ENCODE peak calls at places on chromosomes 12 and 14, in seven cellular contexts. One of them, this sample, is unnamed.

GRCh38 chr14:94031161-94031875 is 5.2 kb downstream of the OTUB2 start:
- ATAC-seq in upper lobe of left lung: no peak
- ATAC-seq in HepG2: no peak
- ATAC-seq in Panc1: no peak
- ATAC-seq in K562: no peak
- ATAC-seq in GM23338: no peak
- ATAC-seq in HCT116: no peak
- ATAC-seq in this sample: no peak

GRCh38 chr12:52013626-52014310 is 7.0 kb downstream of the TAMALIN start:
- ATAC-seq in Panc1: no peak
- ATAC-seq in K562: no peak
- ATAC-seq in HCT116: no peak
- ATAC-seq in upper lobe of left lung: no peak
- ATAC-seq in GM23338: no peak
- ATAC-seq in HepG2: no peak
- ATAC-seq in this sample: no peak

GRCh38 chr12:88471641-88472040 is 108.6 kb downstream of the KITLG start:
- ATAC-seq in GM23338: peak; percentile 94
- ATAC-seq in upper lobe of left lung: peak; percentile 83
- ATAC-seq in HepG2: no peak
- ATAC-seq in K562: no peak
- ATAC-seq in HCT116: peak; percentile 78
- ATAC-seq in Panc1: no peak
- ATAC-seq in this sample: peak; percentile 70

GRCh38 chr12:2924019-2924418 is 33.3 kb downstream of the TULP3 start:
- ATAC-seq in upper lobe of left lung: no peak
- ATAC-seq in Panc1: no peak
- ATAC-seq in HCT116: no peak
- ATAC-seq in GM23338: no peak
- ATAC-seq in K562: no peak
- ATAC-seq in HepG2: no peak
- ATAC-seq in this sample: no peak

GRCh38 chr14:51382506-51382905 is 142.5 kb downstream of the TMX1 start:
- ATAC-seq in upper lobe of left lung: no peak
- ATAC-seq in GM23338: no peak
- ATAC-seq in Panc1: no peak
- ATAC-seq in HCT116: no peak
- ATAC-seq in K562: no peak
- ATAC-seq in HepG2: no peak
- ATAC-seq in this sample: no peak

GRCh38 chr12:13957576-13957975 is 23.8 kb downstream of the GRIN2B start:
- ATAC-seq in GM23338: no peak
- ATAC-seq in upper lobe of left lung: no peak
- ATAC-seq in K562: no peak
- ATAC-seq in HCT116: no peak
- ATAC-seq in HepG2: no peak
- ATAC-seq in Panc1: no peak
- ATAC-seq in this sample: no peak

GRCh38 chr12:121582583-121583333 is 1.9 kb upstream of the KDM2B start:
- ATAC-seq in upper lobe of left lung: no peak
- ATAC-seq in GM23338: peak; percentile 39
- ATAC-seq in K562: no peak
- ATAC-seq in HCT116: no peak
- ATAC-seq in Panc1: no peak
- ATAC-seq in HepG2: no peak
- ATAC-seq in this sample: no peak

GRCh38 chr14:68380304-68380840 is 412.5 kb downstream of the ZFP36L1 start:
- ATAC-seq in GM23338: no peak
- ATAC-seq in K562: no peak
- ATAC-seq in HCT116: no peak
- ATAC-seq in HepG2: no peak
- ATAC-seq in Panc1: no peak
- ATAC-seq in upper lobe of left lung: no peak
- ATAC-seq in this sample: no peak

GRCh38 chr14:24670594-24670993 is 36.6 kb upstream of the GZMB start:
- ATAC-seq in GM23338: no peak
- ATAC-seq in Panc1: no peak
- ATAC-seq in upper lobe of left lung: no peak
- ATAC-seq in HCT116: no peak
- ATAC-seq in K562: no peak
- ATAC-seq in HepG2: no peak
- ATAC-seq in this sample: no peak

GRCh38 chr12:119615518-119616475 is 22.2 kb downstream of the TMEM233 start:
- ATAC-seq in HCT116: no peak
- ATAC-seq in upper lobe of left lung: no peak
- ATAC-seq in GM23338: no peak
- ATAC-seq in HepG2: no peak
- ATAC-seq in Panc1: no peak
- ATAC-seq in K562: no peak
- ATAC-seq in this sample: no peak

GRCh38 chr12:81992461-81992860 is 233.3 kb upstream of the PPFIA2 start:
- ATAC-seq in K562: no peak
- ATAC-seq in upper lobe of left lung: no peak
- ATAC-seq in HCT116: peak; percentile 76
- ATAC-seq in HepG2: no peak
- ATAC-seq in Panc1: no peak
- ATAC-seq in GM23338: peak; percentile 87
- ATAC-seq in this sample: no peak

GRCh38 chr12:38771871-38772270 is 133.5 kb downstream of the CPNE8 start:
- ATAC-seq in HCT116: no peak
- ATAC-seq in HepG2: no peak
- ATAC-seq in K562: no peak
- ATAC-seq in Panc1: no peak
- ATAC-seq in GM23338: no peak
- ATAC-seq in upper lobe of left lung: no peak
- ATAC-seq in this sample: no peak

GRCh38 chr12:74490390-74491064 is 47.1 kb upstream of the ATXN7L3B start:
- ATAC-seq in upper lobe of left lung: no peak
- ATAC-seq in HCT116: no peak
- ATAC-seq in K562: no peak
- ATAC-seq in GM23338: no peak
- ATAC-seq in HepG2: no peak
- ATAC-seq in Panc1: no peak
- ATAC-seq in this sample: no peak

GRCh38 chr14:90536092-90536491 is 139.3 kb downstream of the CALM1 start:
- ATAC-seq in HCT116: no peak
- ATAC-seq in Panc1: no peak
- ATAC-seq in upper lobe of left lung: no peak
- ATAC-seq in HepG2: no peak
- ATAC-seq in K562: peak; percentile 30
- ATAC-seq in GM23338: peak; percentile 16
- ATAC-seq in this sample: peak; percentile 51

GRCh38 chr14:90303382-90303943 is 28.3 kb downstream of the NRDE2 start:
- ATAC-seq in HCT116: no peak
- ATAC-seq in upper lobe of left lung: no peak
- ATAC-seq in HepG2: no peak
- ATAC-seq in K562: no peak
- ATAC-seq in Panc1: no peak
- ATAC-seq in GM23338: peak; percentile 31
- ATAC-seq in this sample: no peak

GRCh38 chr12:50057000-50057841 is at the start of gene ASIC1:
- ATAC-seq in GM23338: peak; percentile 73
- ATAC-seq in K562: peak; percentile 87
- ATAC-seq in upper lobe of left lung: peak; percentile 88
- ATAC-seq in Panc1: peak; percentile 83
- ATAC-seq in HepG2: peak; percentile 84
- ATAC-seq in HCT116: peak; percentile 79
- ATAC-seq in this sample: peak; percentile 82

GRCh38 chr12:104999347-104999685 is 13.2 kb downstream of the NOPCHAP1 start:
- ATAC-seq in Panc1: no peak
- ATAC-seq in HCT116: no peak
- ATAC-seq in upper lobe of left lung: no peak
- ATAC-seq in K562: no peak
- ATAC-seq in HepG2: no peak
- ATAC-seq in GM23338: no peak
- ATAC-seq in this sample: no peak

GRCh38 chr12:19316420-19316819 is 122.9 kb upstream of the AEBP2 start:
- ATAC-seq in upper lobe of left lung: no peak
- ATAC-seq in GM23338: no peak
- ATAC-seq in HepG2: no peak
- ATAC-seq in Panc1: no peak
- ATAC-seq in HCT116: no peak
- ATAC-seq in K562: no peak
- ATAC-seq in this sample: no peak

GRCh38 chr14:94663965-94664704 is 51.9 kb downstream of the SERPINA3 start:
- ATAC-seq in HCT116: no peak
- ATAC-seq in Panc1: no peak
- ATAC-seq in HepG2: no peak
- ATAC-seq in upper lobe of left lung: no peak
- ATAC-seq in K562: no peak
- ATAC-seq in GM23338: no peak
- ATAC-seq in this sample: no peak

GRCh38 chr12:49059385-49060232 is 985 bp downstream of the KMT2D start:
- ATAC-seq in upper lobe of left lung: peak; percentile 3
- ATAC-seq in K562: peak; percentile 9
- ATAC-seq in GM23338: peak; percentile 20
- ATAC-seq in Panc1: peak; percentile 4
- ATAC-seq in HCT116: peak; percentile 4
- ATAC-seq in HepG2: peak; percentile 9
- ATAC-seq in this sample: peak; percentile 1

GRCh38 chr12:4051616-4052015 is 178.4 kb upstream of the PARP11 start:
- ATAC-seq in HepG2: no peak
- ATAC-seq in upper lobe of left lung: no peak
- ATAC-seq in Panc1: no peak
- ATAC-seq in K562: no peak
- ATAC-seq in GM23338: no peak
- ATAC-seq in HCT116: no peak
- ATAC-seq in this sample: no peak

GRCh38 chr14:22478670-22479069 is 110.4 kb downstream of the DAD1 start:
- ATAC-seq in Panc1: no peak
- ATAC-seq in HepG2: no peak
- ATAC-seq in K562: no peak
- ATAC-seq in upper lobe of left lung: peak; percentile 54
- ATAC-seq in GM23338: no peak
- ATAC-seq in HCT116: no peak
- ATAC-seq in this sample: no peak

GRCh38 chr12:82609234-82609914 is 77.3 kb upstream of the TMTC2 start:
- ATAC-seq in upper lobe of left lung: no peak
- ATAC-seq in Panc1: no peak
- ATAC-seq in GM23338: no peak
- ATAC-seq in HepG2: no peak
- ATAC-seq in HCT116: no peak
- ATAC-seq in K562: no peak
- ATAC-seq in this sample: no peak

DNA sequence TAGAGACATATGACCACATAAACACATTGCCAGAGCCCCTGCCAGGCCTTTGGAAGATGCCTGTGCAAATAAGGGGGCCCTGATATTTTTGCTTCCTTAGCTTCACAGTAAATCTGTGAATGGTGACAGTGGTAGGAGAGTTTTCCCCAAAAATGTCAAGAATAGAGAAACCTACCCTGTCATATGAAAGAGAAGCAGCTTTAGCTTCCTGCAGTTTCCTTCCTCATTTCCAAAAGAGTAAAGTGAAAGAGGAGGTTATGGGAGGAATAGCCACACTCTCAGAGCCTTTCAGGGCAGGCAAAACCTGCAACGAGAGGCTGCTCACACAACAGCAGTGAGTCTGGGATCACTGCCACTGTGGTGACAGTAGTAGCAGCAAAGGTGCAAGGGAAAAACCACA is 45.7 kb downstream of the MGST1 start:
- ATAC-seq in HCT116: no peak
- ATAC-seq in upper lobe of left lung: no peak
- ATAC-seq in GM23338: no peak
- ATAC-seq in HepG2: no peak
- ATAC-seq in Panc1: no peak
- ATAC-seq in K562: no peak
- ATAC-seq in this sample: no peak
- TF ChIP-seq POLR2AphosphoS5 in HCT116: no peak
- TF ChIP-seq POLR2AphosphoS5 in upper lobe of left lung: no peak
- TF ChIP-seq POLR2AphosphoS5 in GM23338: no peak
- TF ChIP-seq POLR2AphosphoS5 in HepG2: no peak
- TF ChIP-seq POLR2AphosphoS5 in Panc1: no peak
- TF ChIP-seq POLR2AphosphoS5 in K562: no peak
- TF ChIP-seq POLR2AphosphoS5 in this sample: no peak

DNA sequence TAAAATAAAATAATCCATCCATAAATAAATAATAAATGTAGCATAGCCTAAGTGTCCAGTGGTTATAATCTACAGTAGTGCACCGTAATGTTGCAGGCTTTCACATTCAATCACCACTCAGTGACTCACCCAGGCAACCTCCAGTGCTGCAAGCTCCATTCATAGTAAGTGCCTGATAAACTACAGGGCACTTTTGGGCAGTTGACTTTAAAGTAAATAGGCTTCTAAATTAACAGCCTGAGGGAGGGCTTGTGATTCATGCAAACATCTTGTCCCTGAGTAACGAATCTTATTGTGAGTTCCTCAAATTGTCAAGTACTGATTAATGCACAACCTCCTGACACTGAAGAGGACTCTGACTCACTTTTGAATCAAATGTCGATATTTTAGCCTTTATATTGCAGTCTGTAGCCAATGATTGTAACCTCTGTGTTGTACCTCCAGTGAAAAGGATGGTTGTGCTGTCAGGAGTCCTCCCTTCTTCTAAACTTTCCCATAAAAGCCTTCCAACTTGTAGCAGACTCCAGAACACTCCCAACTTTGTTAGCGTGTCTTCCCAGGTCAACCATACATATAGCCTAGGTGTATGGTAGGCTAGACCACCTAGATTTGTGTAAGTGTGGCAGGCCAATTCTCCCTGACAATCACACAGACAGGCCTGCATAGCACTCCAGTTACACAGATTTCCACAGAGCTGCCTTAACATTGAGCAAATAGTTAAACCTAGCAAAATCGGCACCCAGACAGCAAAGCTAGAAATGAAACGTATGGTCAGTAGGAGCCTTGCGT is 54.9 kb upstream of the BICD1 start:
- ATAC-seq in K562: peak; percentile 27
- ATAC-seq in Panc1: peak; percentile 95
- ATAC-seq in HepG2: peak; percentile 52
- ATAC-seq in upper lobe of left lung: peak; percentile 35
- ATAC-seq in HCT116: peak; percentile 82
- ATAC-seq in GM23338: no peak
- ATAC-seq in this sample: no peak
- TF ChIP-seq POLR2AphosphoS5 in K562: no peak
- TF ChIP-seq POLR2AphosphoS5 in Panc1: peak; percentile 71
- TF ChIP-seq POLR2AphosphoS5 in HepG2: no peak
- TF ChIP-seq POLR2AphosphoS5 in upper lobe of left lung: no peak
- TF ChIP-seq POLR2AphosphoS5 in HCT116: no peak
- TF ChIP-seq POLR2AphosphoS5 in GM23338: no peak
- TF ChIP-seq POLR2AphosphoS5 in this sample: no peak

DNA sequence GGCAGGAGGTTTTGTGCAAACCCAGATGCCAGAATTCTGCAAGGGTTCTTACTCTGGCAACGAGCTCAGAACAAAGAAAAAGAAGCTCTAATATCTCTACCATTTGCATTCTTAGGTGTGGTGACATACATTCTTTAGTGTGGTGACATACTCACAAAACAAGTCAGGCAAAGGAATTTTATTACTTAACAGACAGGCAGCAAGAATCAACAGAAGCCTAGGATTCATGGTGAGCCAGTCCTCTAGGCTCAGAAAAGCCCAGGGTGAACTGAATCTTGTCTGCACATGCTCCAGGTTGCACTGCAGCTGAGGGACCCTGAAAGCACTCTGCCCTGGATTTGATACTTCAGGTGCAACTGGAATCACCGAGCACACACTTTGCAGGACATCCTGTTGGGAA is 122.4 kb upstream of the PTPRQ start:
- ATAC-seq in K562: no peak
- ATAC-seq in GM23338: no peak
- ATAC-seq in upper lobe of left lung: no peak
- ATAC-seq in Panc1: no peak
- ATAC-seq in HepG2: no peak
- ATAC-seq in HCT116: no peak
- ATAC-seq in this sample: no peak
- TF ChIP-seq POLR2AphosphoS5 in K562: no peak
- TF ChIP-seq POLR2AphosphoS5 in GM23338: no peak
- TF ChIP-seq POLR2AphosphoS5 in upper lobe of left lung: no peak
- TF ChIP-seq POLR2AphosphoS5 in Panc1: no peak
- TF ChIP-seq POLR2AphosphoS5 in HepG2: no peak
- TF ChIP-seq POLR2AphosphoS5 in HCT116: no peak
- TF ChIP-seq POLR2AphosphoS5 in this sample: no peak

GRCh38 chr12:132311201-132311915 is 18.0 kb downstream of the GALNT9 start:
- ATAC-seq in upper lobe of left lung: no peak
- ATAC-seq in K562: no peak
- ATAC-seq in Panc1: no peak
- ATAC-seq in HCT116: no peak
- ATAC-seq in HepG2: no peak
- ATAC-seq in GM23338: no peak
- ATAC-seq in this sample: no peak
- TF ChIP-seq POLR2AphosphoS5 in upper lobe of left lung: no peak
- TF ChIP-seq POLR2AphosphoS5 in K562: no peak
- TF ChIP-seq POLR2AphosphoS5 in Panc1: no peak
- TF ChIP-seq POLR2AphosphoS5 in HCT116: no peak
- TF ChIP-seq POLR2AphosphoS5 in HepG2: no peak
- TF ChIP-seq POLR2AphosphoS5 in GM23338: no peak
- TF ChIP-seq POLR2AphosphoS5 in this sample: no peak